ENCODE peak calls at places on chromosome 14, in five cellular contexts. Q is GF-D8; C is tibial nerve; O is stimulated activated CD4-positive, alpha-beta T cell treated with anti-CD3 and anti-CD28 coated beads, Interleukin-1b, Interleukin-23, amount 100 ng/mL, for 24 hours; F is amniotic stem cell. H is an unnamed sample.

GRCh38 chr14:67232631-67233030 is 8.6 kb upstream of the PALS1 start:
- DNase-seq in C (no peak), F (no peak), Q (no peak), O (no peak), H (no peak)

GRCh38 chr14:74861734-74862090 is 14.2 kb downstream of the PROX2 start:
- DNase-seq in Q (no peak), C (no peak), F (no peak), O (no peak), H (no peak)

GRCh38 chr14:72237722-72238666 is 305.8 kb downstream of the RGS6 start:
- DNase-seq in F (no peak), Q (no peak), O (no peak), C (no peak), H (no peak)

GRCh38 chr14:105137481-105138020 is 31.0 kb downstream of the JAG2 start:
- DNase-seq in F (no peak), Q (no peak), O (no peak), C (no peak), H (no peak)

GRCh38 chr14:23695220-23695999 is 59.2 kb downstream of the DHRS2 start:
- DNase-seq in O (no peak), F (no peak), C (peak), Q (no peak), H (no peak)

GRCh38 chr14:68412505-68413496 is 380.1 kb downstream of the ZFP36L1 start:
- DNase-seq in O (no peak), F (no peak), C (no peak), Q (no peak), H (no peak)

GRCh38 chr14:33279865-33280264 is 341.2 kb downstream of the NPAS3 start:
- DNase-seq in O (no peak), C (no peak), F (no peak), Q (no peak), H (no peak)

GRCh38 chr14:81384900-81385299 is 15.2 kb downstream of the STON2 start:
- DNase-seq in C (no peak), F (no peak), O (no peak), Q (no peak), H (no peak)

GRCh38 chr14:94924189-94924588 is 154.3 kb upstream of the GSC start:
- DNase-seq in Q (no peak), F (no peak), O (no peak), C (no peak), H (no peak)

GRCh38 chr14:90545966-90546751 is 149.3 kb downstream of the CALM1 start:
- DNase-seq in O (no peak), F (no peak), Q (no peak), C (no peak), H (no peak)

GRCh38 chr14:87186745-87187144 is 806.2 kb downstream of the GALC start:
- DNase-seq in C (no peak), O (no peak), Q (no peak), F (no peak), H (no peak)

GRCh38 chr14:69573841-69574265 is 818 bp downstream of the CCDC177 start:
- DNase-seq in Q (no peak), F (no peak), C (no peak), O (no peak), H (no peak)

GRCh38 chr14:90508073-90508472 is 111.2 kb downstream of the CALM1 start:
- DNase-seq in O (no peak), Q (no peak), C (no peak), F (no peak), H (no peak)

GRCh38 chr14:35295845-35296161 is 3.6 kb downstream of the PSMA6 start:
- DNase-seq in C (no peak), F (no peak), O (no peak), Q (no peak), H (no peak)

GRCh38 chr14:98580131-98580678 is 691.8 kb downstream of the BCL11B start:
- DNase-seq in C (no peak), O (no peak), Q (no peak), F (no peak), H (no peak)

GRCh38 chr14:96055065-96055752 is 16.0 kb downstream of the C14orf132 start:
- DNase-seq in O (no peak), Q (no peak), F (no peak), C (no peak), H (no peak)

GRCh38 chr14:105207460-105207901 is 26.4 kb upstream of the NUDT14 start:
- DNase-seq in O (no peak), Q (no peak), F (no peak), C (no peak), H (no peak)